ENCODE peak calls at places on chromosomes 7 and 10, in four cellular contexts. Z is IMR-90, Y is MM.1S, C is H1. I is an unnamed sample. For H3K36me3, the result is how much of the 10 kb centered on the place peaks cover.

GRCh38 chr10:122515022-122515424 is 45.5 kb upstream of the DMBT1 start:
- DNase-seq in Z (no peak), Y (no peak), C (no peak), I (no peak)

GRCh38 chr7:22610258-22610657 is 110.3 kb upstream of the STEAP1B start:
- DNase-seq in Z (no peak), Y (no peak), C (no peak), I (no peak)

GRCh38 chr7:100563809-100564400 is 9.8 kb downstream of the SAP25 start:
- DNase-seq in Z (peak), Y (peak), C (peak), I (peak)

GRCh38 chr7:17239683-17240521 is 58.5 kb upstream of the AHR start:
- DNase-seq in Z (peak), Y (no peak), C (no peak), I (no peak)

GRCh38 chr10:26557641-26558014 is 119.5 kb downstream of the APBB1IP start:
- DNase-seq in Z (no peak), Y (no peak), C (no peak), I (no peak)

GRCh38 chr10:124064676-124065075 is 28.7 kb downstream of the CHST15 start:
- DNase-seq in Z (no peak), Y (peak), C (no peak), I (peak)

GRCh38 chr7:155839461-155839860 is 27.2 kb upstream of the SHH start:
- DNase-seq in Z (no peak), Y (no peak), C (no peak), I (no peak)

GRCh38 chr10:80504158-80504811 is 33.4 kb upstream of the SH2D4B start:
- DNase-seq in Z (no peak), Y (no peak), C (no peak), I (no peak)

GRCh38 chr10:30434273-30435067 is 486 bp downstream of the MAP3K8 start:
- DNase-seq in Z (peak), Y (peak), C (no peak), I (peak)

GRCh38 chr7:55055479-55055878 is 36.7 kb downstream of the EGFR start:
- DNase-seq in Z (peak), Y (no peak), C (no peak), I (no peak)

GRCh38 chr7:45107356-45107755 is 4.1 kb downstream of the TBRG4 start:
- DNase-seq in Z (no peak), Y (no peak), C (no peak), I (no peak)
- H3K9ac ChIP-seq in Z (no peak), Y (no peak), C (no peak), I (no peak)

DNA sequence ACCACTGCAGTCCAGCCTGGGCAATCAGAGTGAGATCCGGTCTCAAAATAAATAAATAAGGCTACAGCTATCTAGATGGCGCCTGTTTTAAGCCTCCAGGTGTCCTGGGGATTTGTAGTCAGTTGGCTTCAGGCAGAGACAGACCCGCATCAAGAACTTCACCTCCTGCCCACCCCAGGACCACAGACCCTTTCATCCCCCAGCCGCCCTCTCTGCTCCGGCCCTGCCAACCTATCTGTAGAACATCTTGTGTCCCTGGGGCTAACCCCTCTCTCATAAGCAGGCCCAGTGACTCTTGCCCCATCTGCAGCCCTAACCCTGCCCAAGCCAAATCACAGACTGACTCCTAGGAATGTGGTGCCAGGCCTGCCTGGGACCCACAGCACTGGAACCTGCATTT is 17.9 kb downstream of the PDIA4 start:
- DNase-seq in Z (no peak), Y (no peak), C (no peak), I (no peak)
- H3K36me3 ChIP-seq in Z (half or more), Y (under half), C (half or more), I (half or more)

DNA sequence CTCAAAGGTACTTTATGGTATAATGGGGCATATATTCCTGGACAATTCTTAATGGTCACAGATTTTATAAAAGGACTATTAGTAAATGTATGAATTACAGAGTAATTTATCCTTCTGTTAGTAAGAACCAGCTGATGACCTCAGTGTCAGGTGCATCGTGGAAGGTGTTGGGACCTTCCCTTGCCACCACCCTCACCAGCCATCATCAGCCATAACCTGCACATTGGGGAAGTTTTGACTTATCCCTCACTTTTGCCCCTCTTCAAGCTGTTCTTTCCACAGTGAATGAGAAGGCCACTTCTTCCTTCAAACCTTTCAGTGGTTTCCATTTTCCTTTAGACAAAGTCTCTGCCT is 52.2 kb downstream of the FIGNL1 start:
- DNase-seq in Z (no peak), Y (no peak), C (no peak), I (no peak)
- H3K9ac ChIP-seq in Z (no peak), Y (no peak), C (no peak), I (no peak)

GRCh38 chr7:140686921-140687320 is 9.6 kb upstream of the NDUFB2 start:
- DNase-seq in Z (no peak), Y (no peak), C (no peak), I (no peak)
- H3K36me3 ChIP-seq in Z (under half), Y (under half), C (under half), I (half or more)

GRCh38 chr10:31759124-31759798 is 169.4 kb downstream of the ARHGAP12 start:
- DNase-seq in Z (no peak), Y (no peak), C (peak), I (no peak)
- H3K9ac ChIP-seq in Z (peak), Y (peak), C (peak), I (peak)

GRCh38 chr7:157193274-157193673 is 54.5 kb downstream of the UBE3C start:
- DNase-seq in Z (no peak), Y (no peak), C (no peak), I (no peak)

GRCh38 chr7:157188091-157188665 is 49.5 kb downstream of the UBE3C start:
- DNase-seq in Z (no peak), Y (no peak), C (no peak), I (no peak)

GRCh38 chr7:157194948-157195347 is 56.2 kb downstream of the UBE3C start:
- DNase-seq in Z (no peak), Y (no peak), C (no peak), I (no peak)

GRCh38 chr7:157192861-157193260 is 54.1 kb downstream of the UBE3C start:
- DNase-seq in Z (no peak), Y (no peak), C (no peak), I (no peak)

DNA sequence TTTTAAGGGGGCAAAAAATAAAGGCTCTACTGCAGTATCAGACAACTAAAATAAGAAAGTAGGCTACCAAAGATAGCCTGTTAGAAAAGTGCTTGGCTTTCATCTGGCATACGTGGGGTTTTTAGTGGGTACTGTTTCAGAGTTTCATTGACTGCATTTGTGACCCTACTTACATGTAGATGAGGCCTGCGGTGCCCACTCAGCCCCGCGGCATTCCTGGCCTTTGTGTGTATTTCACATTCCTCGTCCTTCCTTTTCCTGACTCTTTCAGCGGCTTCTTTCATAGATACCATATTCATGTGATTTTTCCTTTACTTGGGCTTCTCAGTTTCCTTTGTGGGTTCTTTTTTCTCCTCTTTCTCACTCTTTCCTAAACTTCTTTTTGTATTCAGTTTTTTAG is 50.7 kb downstream of the UBE3C start:
- DNase-seq in Z (no peak), Y (no peak), C (peak), I (no peak)
- H3K36me3 ChIP-seq in Z (under half), Y (under half), C (under half), I (half or more)

I was measured in DND-41.